ENCODE peak calls at places on chromosome X, in six cellular contexts. One of them, this sample, is unnamed.

GRCh38 chrX:106894978-106895452 is 8.1 kb downstream of the RIPPLY1 start:
- DNase-seq in cardiac muscle cell: peak; percentile 72
- DNase-seq in left lung: no peak
- DNase-seq in fibroblast of lung: peak; percentile 64
- DNase-seq in naive thymus-derived CD4-positive, alpha-beta T cell: no peak
- DNase-seq in neuronal stem cell: no peak
- DNase-seq in this sample: no peak

GRCh38 chrX:134236690-134237362 is at the start of gene CCDC160:
- DNase-seq in cardiac muscle cell: peak; percentile 34
- DNase-seq in left lung: peak; percentile 78
- DNase-seq in fibroblast of lung: peak; percentile 29
- DNase-seq in naive thymus-derived CD4-positive, alpha-beta T cell: no peak
- DNase-seq in neuronal stem cell: peak; percentile 65
- DNase-seq in this sample: peak; percentile 0

GRCh38 chrX:31123335-31123734 is 51.5 kb upstream of the FTHL17 start:
- DNase-seq in cardiac muscle cell: peak; percentile 4
- DNase-seq in left lung: no peak
- DNase-seq in fibroblast of lung: no peak
- DNase-seq in naive thymus-derived CD4-positive, alpha-beta T cell: no peak
- DNase-seq in neuronal stem cell: no peak
- DNase-seq in this sample: no peak

GRCh38 chrX:43973249-43973672 is at the start of gene NDP:
- DNase-seq in cardiac muscle cell: no peak
- DNase-seq in left lung: no peak
- DNase-seq in fibroblast of lung: peak; percentile 28
- DNase-seq in naive thymus-derived CD4-positive, alpha-beta T cell: no peak
- DNase-seq in neuronal stem cell: no peak
- DNase-seq in this sample: no peak

GRCh38 chrX:13487731-13488505 is 81.5 kb upstream of the EGFL6 start:
- DNase-seq in cardiac muscle cell: peak; percentile 93
- DNase-seq in left lung: no peak
- DNase-seq in fibroblast of lung: peak; percentile 90
- DNase-seq in naive thymus-derived CD4-positive, alpha-beta T cell: peak; percentile 46
- DNase-seq in neuronal stem cell: peak; percentile 17
- DNase-seq in this sample: peak; percentile 58

GRCh38 chrX:74461384-74461783 is 40.1 kb downstream of the SLC16A2 start:
- DNase-seq in cardiac muscle cell: no peak
- DNase-seq in left lung: no peak
- DNase-seq in fibroblast of lung: no peak
- DNase-seq in naive thymus-derived CD4-positive, alpha-beta T cell: no peak
- DNase-seq in neuronal stem cell: no peak
- DNase-seq in this sample: no peak

GRCh38 chrX:101708180-101708579 is 48.5 kb upstream of the ARMCX2 start:
- DNase-seq in cardiac muscle cell: no peak
- DNase-seq in left lung: no peak
- DNase-seq in fibroblast of lung: peak; percentile 0
- DNase-seq in naive thymus-derived CD4-positive, alpha-beta T cell: no peak
- DNase-seq in neuronal stem cell: no peak
- DNase-seq in this sample: no peak

GRCh38 chrX:16451331-16451730 is 198.6 kb upstream of the S100G start:
- DNase-seq in cardiac muscle cell: no peak
- DNase-seq in left lung: no peak
- DNase-seq in fibroblast of lung: peak; percentile 18
- DNase-seq in naive thymus-derived CD4-positive, alpha-beta T cell: no peak
- DNase-seq in neuronal stem cell: no peak
- DNase-seq in this sample: no peak

GRCh38 chrX:32744906-32745305 is 466.4 kb downstream of the DMD start:
- DNase-seq in cardiac muscle cell: peak; percentile 10
- DNase-seq in left lung: no peak
- DNase-seq in fibroblast of lung: peak; percentile 43
- DNase-seq in naive thymus-derived CD4-positive, alpha-beta T cell: no peak
- DNase-seq in neuronal stem cell: no peak
- DNase-seq in this sample: no peak

GRCh38 chrX:24526616-24527015 is 61.5 kb downstream of the PDK3 start:
- DNase-seq in cardiac muscle cell: no peak
- DNase-seq in left lung: no peak
- DNase-seq in fibroblast of lung: no peak
- DNase-seq in naive thymus-derived CD4-positive, alpha-beta T cell: no peak
- DNase-seq in neuronal stem cell: no peak
- DNase-seq in this sample: no peak

GRCh38 chrX:24525455-24525854 is 60.4 kb downstream of the PDK3 start:
- DNase-seq in cardiac muscle cell: no peak
- DNase-seq in left lung: no peak
- DNase-seq in fibroblast of lung: no peak
- DNase-seq in naive thymus-derived CD4-positive, alpha-beta T cell: no peak
- DNase-seq in neuronal stem cell: no peak
- DNase-seq in this sample: no peak

GRCh38 chrX:24528605-24529004 is 63.5 kb downstream of the PDK3 start:
- DNase-seq in cardiac muscle cell: no peak
- DNase-seq in left lung: no peak
- DNase-seq in fibroblast of lung: no peak
- DNase-seq in naive thymus-derived CD4-positive, alpha-beta T cell: no peak
- DNase-seq in neuronal stem cell: no peak
- DNase-seq in this sample: no peak
- H3K36me3 ChIP-seq in cardiac muscle cell: peaks cover 54% of the 10 kb centered on the region
- H3K36me3 ChIP-seq in left lung: no peaks in the 10 kb centered on the region
- H3K36me3 ChIP-seq in fibroblast of lung: no peaks in the 10 kb centered on the region
- H3K36me3 ChIP-seq in naive thymus-derived CD4-positive, alpha-beta T cell: no peaks in the 10 kb centered on the region
- H3K36me3 ChIP-seq in neuronal stem cell: peaks cover 3% of the 10 kb centered on the region
- H3K36me3 ChIP-seq in this sample: peaks cover 1% of the 10 kb centered on the region

GRCh38 chrX:6149231-6149870 is 79.3 kb downstream of the NLGN4X start:
- DNase-seq in cardiac muscle cell: no peak
- DNase-seq in left lung: no peak
- DNase-seq in fibroblast of lung: no peak
- DNase-seq in naive thymus-derived CD4-positive, alpha-beta T cell: no peak
- DNase-seq in neuronal stem cell: no peak
- DNase-seq in this sample: no peak

DNA sequence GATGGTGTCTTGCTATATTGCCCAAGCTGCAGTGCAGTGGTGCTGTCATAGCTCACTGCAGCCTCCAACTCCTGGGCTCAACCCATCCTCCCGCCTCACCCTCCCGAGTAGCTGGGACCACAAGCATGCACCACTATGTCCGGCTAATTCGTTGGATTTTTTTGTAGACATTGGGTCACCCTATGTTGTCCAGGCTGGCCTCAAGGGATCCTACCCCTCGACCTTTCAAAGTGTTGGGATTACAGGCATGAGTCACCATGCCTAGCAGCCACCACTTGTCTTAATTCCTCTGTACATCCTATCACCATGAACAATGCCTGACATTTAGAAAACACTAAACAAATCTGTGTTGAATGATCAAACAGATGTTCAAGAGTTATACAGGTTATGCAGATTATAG is 76.7 kb downstream of the NLGN4X start:
- DNase-seq in cardiac muscle cell: no peak
- DNase-seq in left lung: no peak
- DNase-seq in fibroblast of lung: no peak
- DNase-seq in naive thymus-derived CD4-positive, alpha-beta T cell: no peak
- DNase-seq in neuronal stem cell: no peak
- DNase-seq in this sample: no peak
- H3K36me3 ChIP-seq in cardiac muscle cell: no peaks in the 10 kb centered on the region
- H3K36me3 ChIP-seq in left lung: no peaks in the 10 kb centered on the region
- H3K36me3 ChIP-seq in fibroblast of lung: no peaks in the 10 kb centered on the region
- H3K36me3 ChIP-seq in naive thymus-derived CD4-positive, alpha-beta T cell: no peaks in the 10 kb centered on the region
- H3K36me3 ChIP-seq in neuronal stem cell: peaks cover 13% of the 10 kb centered on the region
- H3K36me3 ChIP-seq in this sample: no peaks in the 10 kb centered on the region

DNA sequence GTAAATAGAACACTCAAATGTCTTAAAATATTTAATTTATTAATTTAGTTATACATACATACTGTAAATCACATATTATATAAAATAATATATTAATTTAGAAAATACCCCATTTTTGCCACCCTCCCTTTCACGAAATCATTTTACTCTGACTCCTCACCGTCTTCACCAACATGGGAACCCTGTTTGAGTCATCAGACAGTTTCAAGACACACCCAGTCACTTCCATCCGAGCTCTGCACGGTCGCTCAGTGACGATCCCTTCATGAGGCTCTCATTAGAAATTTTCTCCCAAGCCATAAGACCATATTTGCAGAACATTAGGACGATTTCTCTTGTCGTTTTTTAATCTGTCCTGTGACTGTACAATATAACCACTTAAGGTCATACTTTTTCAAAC is 14.5 kb downstream of the ZNF275 start:
- DNase-seq in cardiac muscle cell: no peak
- DNase-seq in left lung: no peak
- DNase-seq in fibroblast of lung: no peak
- DNase-seq in naive thymus-derived CD4-positive, alpha-beta T cell: no peak
- DNase-seq in neuronal stem cell: no peak
- DNase-seq in this sample: no peak
- H3K36me3 ChIP-seq in cardiac muscle cell: peaks cover 4% of the 10 kb centered on the region
- H3K36me3 ChIP-seq in left lung: no peaks in the 10 kb centered on the region
- H3K36me3 ChIP-seq in fibroblast of lung: peaks cover 4% of the 10 kb centered on the region
- H3K36me3 ChIP-seq in naive thymus-derived CD4-positive, alpha-beta T cell: no peaks in the 10 kb centered on the region
- H3K36me3 ChIP-seq in neuronal stem cell: peaks cover 80% of the 10 kb centered on the region
- H3K36me3 ChIP-seq in this sample: no peaks in the 10 kb centered on the region

DNA sequence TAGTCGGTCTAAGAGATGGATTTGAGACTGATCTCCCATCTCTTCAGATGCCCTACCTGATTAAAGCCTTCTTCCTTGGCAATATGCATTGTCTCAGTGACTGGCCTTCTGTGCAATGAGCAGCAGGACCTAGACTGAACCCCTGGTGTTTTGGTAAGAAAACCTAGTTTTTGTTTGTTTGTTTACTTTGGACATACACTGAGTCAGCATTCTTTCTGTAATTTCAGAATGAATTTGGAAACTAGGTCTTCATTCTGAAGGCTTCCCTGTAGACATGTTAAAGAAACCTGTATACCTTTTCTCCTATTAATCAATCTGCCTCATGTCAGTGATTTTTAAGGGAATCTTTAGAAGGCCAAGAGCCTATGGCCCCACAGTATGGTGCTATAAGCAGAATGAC is 597.5 kb upstream of the HTR2C start:
- DNase-seq in cardiac muscle cell: no peak
- DNase-seq in left lung: no peak
- DNase-seq in fibroblast of lung: no peak
- DNase-seq in naive thymus-derived CD4-positive, alpha-beta T cell: no peak
- DNase-seq in neuronal stem cell: no peak
- DNase-seq in this sample: no peak
- H3K36me3 ChIP-seq in cardiac muscle cell: no peaks in the 10 kb centered on the region
- H3K36me3 ChIP-seq in left lung: no peaks in the 10 kb centered on the region
- H3K36me3 ChIP-seq in fibroblast of lung: no peaks in the 10 kb centered on the region
- H3K36me3 ChIP-seq in naive thymus-derived CD4-positive, alpha-beta T cell: no peaks in the 10 kb centered on the region
- H3K36me3 ChIP-seq in neuronal stem cell: no peaks in the 10 kb centered on the region
- H3K36me3 ChIP-seq in this sample: no peaks in the 10 kb centered on the region

GRCh38 chrX:103678199-103678993 is 8.1 kb downstream of the MORF4L2 start:
- DNase-seq in cardiac muscle cell: peak; percentile 67
- DNase-seq in left lung: no peak
- DNase-seq in fibroblast of lung: peak; percentile 53
- DNase-seq in naive thymus-derived CD4-positive, alpha-beta T cell: no peak
- DNase-seq in neuronal stem cell: no peak
- DNase-seq in this sample: no peak
- H3K36me3 ChIP-seq in cardiac muscle cell: peaks cover 71% of the 10 kb centered on the region
- H3K36me3 ChIP-seq in left lung: no peaks in the 10 kb centered on the region
- H3K36me3 ChIP-seq in fibroblast of lung: peaks cover 2% of the 10 kb centered on the region
- H3K36me3 ChIP-seq in naive thymus-derived CD4-positive, alpha-beta T cell: peaks cover 4% of the 10 kb centered on the region
- H3K36me3 ChIP-seq in neuronal stem cell: peaks cover 85% of the 10 kb centered on the region
- H3K36me3 ChIP-seq in this sample: peaks cover 4% of the 10 kb centered on the region

DNA sequence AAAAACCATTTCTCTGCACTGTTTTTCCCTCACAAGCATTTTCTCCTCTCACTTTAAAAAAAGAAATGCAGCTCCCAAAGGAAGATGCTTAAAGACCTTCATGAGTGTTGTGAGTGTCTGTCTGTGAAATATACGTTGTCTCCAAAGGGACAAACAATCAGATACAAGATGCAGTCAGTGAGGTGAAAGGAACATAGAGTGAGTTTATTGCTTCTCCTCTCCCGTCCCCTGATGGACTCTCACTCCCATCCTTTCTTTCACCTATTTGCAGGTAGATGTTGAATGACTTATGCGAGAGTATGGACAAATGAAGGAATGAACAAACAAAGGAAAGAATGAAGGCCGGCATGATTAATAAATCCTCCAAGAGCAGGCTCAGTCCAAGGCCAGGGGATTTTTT is 561.2 kb upstream of the DIPK2B start:
- DNase-seq in cardiac muscle cell: no peak
- DNase-seq in left lung: no peak
- DNase-seq in fibroblast of lung: no peak
- DNase-seq in naive thymus-derived CD4-positive, alpha-beta T cell: no peak
- DNase-seq in neuronal stem cell: no peak
- DNase-seq in this sample: no peak
- H3K36me3 ChIP-seq in cardiac muscle cell: no peaks in the 10 kb centered on the region
- H3K36me3 ChIP-seq in left lung: no peaks in the 10 kb centered on the region
- H3K36me3 ChIP-seq in fibroblast of lung: peaks cover 3% of the 10 kb centered on the region
- H3K36me3 ChIP-seq in naive thymus-derived CD4-positive, alpha-beta T cell: no peaks in the 10 kb centered on the region
- H3K36me3 ChIP-seq in neuronal stem cell: peaks cover 8% of the 10 kb centered on the region
- H3K36me3 ChIP-seq in this sample: no peaks in the 10 kb centered on the region

DNA sequence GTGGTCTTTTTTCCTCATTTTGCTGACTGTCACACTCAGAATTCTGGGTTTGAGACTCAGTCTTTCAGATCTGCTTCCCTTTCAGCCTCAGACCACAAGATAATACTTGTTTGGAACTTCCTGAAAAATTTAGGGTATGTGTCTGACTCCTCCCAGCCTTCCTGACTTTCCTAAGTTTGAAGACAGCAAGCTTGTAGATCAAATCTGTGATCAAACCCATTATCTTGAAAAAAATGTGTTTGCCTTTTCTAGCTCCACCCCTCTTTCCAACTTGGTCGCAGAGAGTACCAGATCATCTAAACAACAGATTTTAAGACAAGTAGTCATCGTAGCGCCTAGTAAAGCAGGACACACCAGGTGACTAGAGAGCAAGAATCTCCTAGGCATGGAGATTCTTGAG is 9.9 kb downstream of the BCAP31 start:
- DNase-seq in cardiac muscle cell: no peak
- DNase-seq in left lung: no peak
- DNase-seq in fibroblast of lung: no peak
- DNase-seq in naive thymus-derived CD4-positive, alpha-beta T cell: no peak
- DNase-seq in neuronal stem cell: no peak
- DNase-seq in this sample: no peak
- H3K36me3 ChIP-seq in cardiac muscle cell: peaks cover 4% of the 10 kb centered on the region
- H3K36me3 ChIP-seq in left lung: no peaks in the 10 kb centered on the region
- H3K36me3 ChIP-seq in fibroblast of lung: peaks cover 2% of the 10 kb centered on the region
- H3K36me3 ChIP-seq in naive thymus-derived CD4-positive, alpha-beta T cell: peaks cover 12% of the 10 kb centered on the region
- H3K36me3 ChIP-seq in neuronal stem cell: peaks cover 67% of the 10 kb centered on the region
- H3K36me3 ChIP-seq in this sample: no peaks in the 10 kb centered on the region

GRCh38 chrX:124395145-124395858 is 48.9 kb downstream of the SH2D1A start:
- DNase-seq in cardiac muscle cell: no peak
- DNase-seq in left lung: no peak
- DNase-seq in fibroblast of lung: no peak
- DNase-seq in naive thymus-derived CD4-positive, alpha-beta T cell: peak; percentile 8
- DNase-seq in neuronal stem cell: no peak
- DNase-seq in this sample: no peak
- H3K36me3 ChIP-seq in cardiac muscle cell: no peaks in the 10 kb centered on the region
- H3K36me3 ChIP-seq in left lung: no peaks in the 10 kb centered on the region
- H3K36me3 ChIP-seq in fibroblast of lung: no peaks in the 10 kb centered on the region
- H3K36me3 ChIP-seq in naive thymus-derived CD4-positive, alpha-beta T cell: no peaks in the 10 kb centered on the region
- H3K36me3 ChIP-seq in neuronal stem cell: no peaks in the 10 kb centered on the region
- H3K36me3 ChIP-seq in this sample: no peaks in the 10 kb centered on the region